ENCODE peak calls at places on chromosomes 12 and 14, in nine cellular contexts. E is myocyte, U is hippocampal formation, M is uterus, I is NCI-H187, T is right lobe of liver, J is epithelial cell of esophagus, H is M059J, K is neural progenitor cell. L is an unnamed sample.

GRCh38 chr14:103719766-103720165 is 4.2 kb downstream of the ZFYVE21 start:
- DNase-seq in T (no peak), U (no peak), M (no peak), K (no peak), J (no peak), I (no peak), H (no peak), E (peak), L (no peak)

GRCh38 chr12:124927325-124928094 is 13.1 kb upstream of the UBC start:
- DNase-seq in J (peak), K (peak), T (peak), H (peak), E (peak), U (no peak), I (no peak), M (peak), L (no peak)

GRCh38 chr12:40192704-40193255 is 32.0 kb upstream of the LRRK2 start:
- DNase-seq in H (no peak), U (no peak), I (no peak), E (no peak), J (no peak), T (no peak), M (no peak), K (no peak), L (no peak)

GRCh38 chr12:114823701-114824100 is 139.7 kb upstream of the TBX3 start:
- DNase-seq in M (no peak), E (no peak), U (no peak), I (no peak), J (no peak), T (peak), K (no peak), H (no peak), L (no peak)

GRCh38 chr14:69877492-69877891 is 1.7 kb upstream of the SMOC1 start:
- DNase-seq in M (no peak), H (peak), I (peak), U (no peak), J (peak), K (peak), E (no peak), T (no peak), L (peak)

GRCh38 chr12:52561880-52562449 is 9.0 kb upstream of the KRT71 start:
- DNase-seq in U (no peak), J (no peak), T (no peak), H (peak), M (no peak), I (no peak), E (peak), K (peak), L (no peak)

GRCh38 chr14:85444685-85445084 is 85.3 kb upstream of the FLRT2 start:
- DNase-seq in I (peak), T (no peak), E (peak), M (no peak), K (no peak), U (no peak), H (peak), J (no peak), L (peak)

GRCh38 chr14:90900712-90901111 is 84.5 kb upstream of the TTC7B start:
- DNase-seq in T (no peak), I (no peak), U (no peak), M (no peak), K (no peak), E (peak), H (no peak), J (no peak), L (no peak)

GRCh38 chr14:99986416-99986815 is 78.8 kb upstream of the EVL start:
- DNase-seq in K (no peak), H (no peak), U (no peak), T (no peak), E (no peak), M (no peak), I (no peak), J (no peak), L (no peak)

GRCh38 chr12:62516932-62517331 is 50.3 kb downstream of the MON2 start:
- DNase-seq in H (no peak), T (no peak), I (no peak), U (no peak), K (no peak), M (no peak), E (no peak), J (no peak), L (no peak)

GRCh38 chr12:51000245-51000644 is 25.9 kb downstream of the SLC11A2 start:
- DNase-seq in T (no peak), J (peak), M (no peak), K (no peak), H (peak), E (no peak), U (no peak), I (no peak), L (no peak)

GRCh38 chr14:22978873-22979671 is 3.3 kb downstream of the AJUBA start:
- DNase-seq in U (no peak), M (no peak), I (no peak), H (peak), T (no peak), K (no peak), J (peak), E (peak), L (no peak)

GRCh38 chr12:104519190-104519857 is 62.6 kb downstream of the CHST11 start:
- DNase-seq in E (peak), J (no peak), K (no peak), I (no peak), M (no peak), T (no peak), H (no peak), U (no peak), L (no peak)

GRCh38 chr12:121581681-121582439 is 1.0 kb upstream of the KDM2B start:
- DNase-seq in J (no peak), U (peak), E (peak), T (no peak), H (peak), M (no peak), K (peak), I (no peak), L (no peak)

GRCh38 chr14:68630081-68630571 is 162.7 kb downstream of the ZFP36L1 start:
- DNase-seq in U (no peak), H (no peak), M (no peak), T (no peak), I (no peak), K (no peak), E (no peak), J (no peak), L (no peak)

GRCh38 chr12:68841717-68842116 is 33.7 kb downstream of the MDM2 start:
- DNase-seq in M (no peak), I (no peak), J (no peak), U (no peak), E (no peak), K (no peak), H (no peak), T (no peak), L (no peak)

GRCh38 chr14:55359307-55359706 is 52.3 kb downstream of the ATG14 start:
- DNase-seq in T (no peak), U (no peak), J (no peak), M (no peak), H (no peak), E (no peak), I (no peak), K (no peak), L (no peak)

GRCh38 chr14:80544366-80544765 is 333.1 kb upstream of the DIO2 start:
- DNase-seq in H (no peak), T (no peak), U (no peak), E (no peak), J (no peak), M (no peak), I (no peak), K (no peak), L (no peak)

GRCh38 chr12:52204095-52204930 is 12.5 kb upstream of the KRT80 start:
- DNase-seq in T (peak), K (no peak), H (no peak), I (no peak), M (peak), J (peak), U (no peak), E (peak), L (no peak)

GRCh38 chr14:92719421-92719820 is 29.0 kb downstream of the LGMN start:
- DNase-seq in E (no peak), U (no peak), I (no peak), M (no peak), J (no peak), T (no peak), K (no peak), H (no peak), L (no peak)

GRCh38 chr14:96053236-96053599 is 14.1 kb downstream of the C14orf132 start:
- DNase-seq in U (no peak), I (no peak), H (no peak), M (no peak), E (no peak), T (no peak), J (no peak), K (no peak), L (no peak)

GRCh38 chr12:10167588-10167987 is 4.3 kb downstream of the OLR1 start:
- DNase-seq in M (no peak), T (no peak), E (no peak), I (no peak), U (no peak), K (no peak), H (no peak), J (peak), L (no peak)

GRCh38 chr14:99190696-99191662 is 81.0 kb downstream of the BCL11B start:
- DNase-seq in E (no peak), T (no peak), I (no peak), H (no peak), J (no peak), K (no peak), M (no peak), U (no peak), L (no peak)

GRCh38 chr12:109695961-109696461 is 17.6 kb upstream of the FAM222A start:
- DNase-seq in T (no peak), M (no peak), I (no peak), U (peak), H (peak), E (no peak), K (peak), J (no peak), L (no peak)

GRCh38 chr12:70719672-70720420 is 82.6 kb upstream of the PTPRB start:
- DNase-seq in K (peak), E (peak), I (no peak), H (peak), J (peak), M (no peak), T (no peak), U (peak), L (no peak)

GRCh38 chr12:95118788-95119179 is 45.4 kb upstream of the NR2C1 start:
- DNase-seq in J (peak), U (no peak), E (peak), T (no peak), M (no peak), I (no peak), K (no peak), H (peak), L (no peak)

GRCh38 chr12:18158774-18159557 is 69.0 kb upstream of the RERGL start:
- DNase-seq in H (peak), M (no peak), U (no peak), T (no peak), J (peak), E (peak), I (no peak), K (peak), L (no peak)

GRCh38 chr12:66724616-66725015 is 45.7 kb upstream of the GRIP1 start:
- DNase-seq in E (no peak), I (no peak), T (no peak), H (peak), K (no peak), U (no peak), J (no peak), M (no peak), L (no peak)

GRCh38 chr12:55716582-55717396 is 943 bp downstream of the BLOC1S1 start:
- DNase-seq in K (peak), I (no peak), U (no peak), M (no peak), T (peak), H (peak), E (peak), J (no peak), L (no peak)

GRCh38 chr12:52865090-52865944 is 16.5 kb upstream of the KRT78 start:
- DNase-seq in J (peak), M (peak), E (peak), K (peak), I (peak), U (peak), T (peak), H (peak), L (peak)

GRCh38 chr14:102187583-102188001 is 47.9 kb downstream of the WDR20 start:
- DNase-seq in H (no peak), I (no peak), J (peak), K (no peak), M (no peak), T (no peak), U (no peak), E (no peak), L (no peak)

GRCh38 chr12:15209782-15210181 is 11.4 kb downstream of the RERG start:
- DNase-seq in E (peak), K (no peak), H (peak), T (no peak), M (peak), U (no peak), J (peak), I (no peak), L (no peak)